ENCODE peak calls at places on chromosomes 13 and 19, in nine cellular contexts. B, R, G, Q, K, A, J, E and Y are unnamed samples.

GRCh38 chr13:78586706-78587105 is 16.6 kb downstream of the POU4F1 start:
- DNase-seq in B (no peak), R (no peak), G (no peak), Q (no peak), K (no peak), A (no peak), J (peak; percentile 92), E (no peak), Y (no peak)

GRCh38 chr19:3433313-3433712 is 47.0 kb downstream of the SMIM24 start:
- DNase-seq in B (no peak), R (no peak), G (no peak), Q (no peak), K (no peak), A (no peak), J (no peak), E (no peak), Y (no peak)

GRCh38 chr13:53150568-53150967 is 122.0 kb downstream of the OLFM4 start:
- DNase-seq in B (no peak), R (no peak), G (no peak), Q (no peak), K (no peak), A (no peak), J (no peak), E (no peak), Y (no peak)

GRCh38 chr13:72514141-72514540 is 213.3 kb downstream of the MZT1 start:
- DNase-seq in B (no peak), R (no peak), G (no peak), Q (no peak), K (no peak), A (no peak), J (no peak), E (no peak), Y (no peak)

GRCh38 chr13:42041684-42042035 is 6.8 kb upstream of the DGKH start:
- DNase-seq in B (no peak), R (peak; percentile 89), G (peak; percentile 61), Q (peak; percentile 68), K (no peak), A (no peak), J (peak; percentile 86), E (no peak), Y (no peak)

GRCh38 chr13:71864981-71865857 is 1.8 kb downstream of the DACH1 start:
- DNase-seq in B (no peak), R (no peak), G (peak; percentile 51), Q (no peak), K (no peak), A (peak; percentile 20), J (peak; percentile 77), E (no peak), Y (no peak)

GRCh38 chr19:29694669-29695627 is 20.1 kb downstream of the C19orf12 start:
- DNase-seq in B (peak; percentile 70), R (peak; percentile 70), G (peak; percentile 92), Q (peak; percentile 79), K (peak; percentile 71), A (peak; percentile 79), J (peak; percentile 95), E (peak; percentile 57), Y (no peak)

GRCh38 chr13:40158218-40158617 is 502.8 kb downstream of the COG6 start:
- DNase-seq in B (no peak), R (no peak), G (no peak), Q (peak; percentile 39), K (no peak), A (no peak), J (no peak), E (no peak), Y (no peak)

GRCh38 chr13:99970761-99971575 is 599 bp downstream of the ZIC5 start:
- DNase-seq in B (no peak), R (no peak), G (no peak), Q (no peak), K (no peak), A (no peak), J (peak; percentile 90), E (no peak), Y (no peak)

GRCh38 chr19:40147693-40148347 is 43.4 kb upstream of the MAP3K10 start:
- DNase-seq in B (no peak), R (peak; percentile 57), G (no peak), Q (peak; percentile 48), K (no peak), A (no peak), J (no peak), E (peak; percentile 20), Y (peak; percentile 55)

GRCh38 chr19:7933828-7934725 is 8.1 kb upstream of the CTXN1 start:
- DNase-seq in B (no peak), R (no peak), G (no peak), Q (no peak), K (no peak), A (no peak), J (no peak), E (no peak), Y (no peak)

GRCh38 chr13:98384739-98385138 is 192.2 kb downstream of the STK24 start:
- DNase-seq in B (no peak), R (no peak), G (no peak), Q (no peak), K (no peak), A (no peak), J (no peak), E (no peak), Y (no peak)